ENCODE peak calls at places on chromosomes 16 and 17, in four cellular contexts. One of them, this sample, is unnamed.

GRCh38 chr17:16465861-16466338 is 26.1 kb downstream of the LRRC75A start:
- DNase-seq in GM12891: no peak
- DNase-seq in naive thymus-derived CD8-positive, alpha-beta T cell: no peak
- DNase-seq in left colon: peak
- DNase-seq in this sample: no peak

GRCh38 chr16:75566889-75567255 is 693 bp downstream of the GABARAPL2 start:
- DNase-seq in left colon: peak
- DNase-seq in naive thymus-derived CD8-positive, alpha-beta T cell: no peak
- DNase-seq in GM12891: no peak
- DNase-seq in this sample: no peak

GRCh38 chr16:80806957-80807356 is 2.6 kb upstream of the CDYL2 start:
- DNase-seq in left colon: no peak
- DNase-seq in GM12891: no peak
- DNase-seq in naive thymus-derived CD8-positive, alpha-beta T cell: peak
- DNase-seq in this sample: no peak

GRCh38 chr17:57603978-57604377 is 141.1 kb downstream of the CCDC182 start:
- DNase-seq in GM12891: no peak
- DNase-seq in left colon: peak
- DNase-seq in naive thymus-derived CD8-positive, alpha-beta T cell: peak
- DNase-seq in this sample: peak

GRCh38 chr16:24635900-24636610 is 93.4 kb upstream of the TNRC6A start:
- DNase-seq in naive thymus-derived CD8-positive, alpha-beta T cell: no peak
- DNase-seq in left colon: peak
- DNase-seq in GM12891: no peak
- DNase-seq in this sample: no peak

GRCh38 chr17:5260542-5260941 is 21.5 kb upstream of the RABEP1 start:
- DNase-seq in left colon: no peak
- DNase-seq in GM12891: no peak
- DNase-seq in naive thymus-derived CD8-positive, alpha-beta T cell: no peak
- DNase-seq in this sample: no peak

GRCh38 chr16:67936124-67936875 is at the start of gene PSMB10:
- DNase-seq in left colon: peak
- DNase-seq in naive thymus-derived CD8-positive, alpha-beta T cell: no peak
- DNase-seq in GM12891: no peak
- DNase-seq in this sample: no peak

GRCh38 chr17:76670708-76671122 is 27.2 kb upstream of the ST6GALNAC1 start:
- DNase-seq in GM12891: no peak
- DNase-seq in naive thymus-derived CD8-positive, alpha-beta T cell: no peak
- DNase-seq in left colon: no peak
- DNase-seq in this sample: no peak

GRCh38 chr17:17954079-17954478 is 18.1 kb downstream of the TOM1L2 start:
- DNase-seq in GM12891: no peak
- DNase-seq in naive thymus-derived CD8-positive, alpha-beta T cell: no peak
- DNase-seq in left colon: no peak
- DNase-seq in this sample: no peak

GRCh38 chr17:61805399-61805798 is 57.9 kb downstream of the BRIP1 start:
- DNase-seq in GM12891: no peak
- DNase-seq in left colon: no peak
- DNase-seq in naive thymus-derived CD8-positive, alpha-beta T cell: no peak
- DNase-seq in this sample: no peak

GRCh38 chr17:9402590-9403199 is 172.9 kb downstream of the STX8 start:
- DNase-seq in GM12891: no peak
- DNase-seq in naive thymus-derived CD8-positive, alpha-beta T cell: no peak
- DNase-seq in left colon: peak
- DNase-seq in this sample: no peak

GRCh38 chr16:75566040-75566888 is at the start of gene GABARAPL2:
- DNase-seq in left colon: peak
- DNase-seq in GM12891: peak
- DNase-seq in naive thymus-derived CD8-positive, alpha-beta T cell: peak
- DNase-seq in this sample: peak

GRCh38 chr16:21117567-21117966 is 33.1 kb downstream of the DNAH3 start:
- DNase-seq in left colon: no peak
- DNase-seq in naive thymus-derived CD8-positive, alpha-beta T cell: no peak
- DNase-seq in GM12891: no peak
- DNase-seq in this sample: no peak

GRCh38 chr16:30764816-30765465 is 2.8 kb downstream of the RNF40 start:
- DNase-seq in GM12891: no peak
- DNase-seq in left colon: no peak
- DNase-seq in naive thymus-derived CD8-positive, alpha-beta T cell: no peak
- DNase-seq in this sample: no peak

GRCh38 chr17:49388692-49389513 is 25.8 kb downstream of the PHB1 start:
- DNase-seq in left colon: no peak
- DNase-seq in naive thymus-derived CD8-positive, alpha-beta T cell: no peak
- DNase-seq in GM12891: no peak
- DNase-seq in this sample: no peak

GRCh38 chr17:76560877-76561221 is 21.0 kb downstream of the PRCD start:
- DNase-seq in naive thymus-derived CD8-positive, alpha-beta T cell: no peak
- DNase-seq in left colon: no peak
- DNase-seq in GM12891: no peak
- DNase-seq in this sample: no peak

GRCh38 chr16:57109500-57110105 is 17.2 kb downstream of the CPNE2 start:
- DNase-seq in GM12891: no peak
- DNase-seq in naive thymus-derived CD8-positive, alpha-beta T cell: no peak
- DNase-seq in left colon: no peak
- DNase-seq in this sample: no peak

GRCh38 chr16:88050952-88051660 is 99.9 kb downstream of the BANP start:
- DNase-seq in naive thymus-derived CD8-positive, alpha-beta T cell: no peak
- DNase-seq in left colon: no peak
- DNase-seq in GM12891: no peak
- DNase-seq in this sample: no peak

GRCh38 chr17:63029520-63029919 is 63.5 kb downstream of the TANC2 start:
- DNase-seq in left colon: no peak
- DNase-seq in GM12891: no peak
- DNase-seq in naive thymus-derived CD8-positive, alpha-beta T cell: no peak
- DNase-seq in this sample: no peak

GRCh38 chr16:52569296-52569695 is 22.4 kb upstream of the TOX3 start:
- DNase-seq in left colon: no peak
- DNase-seq in naive thymus-derived CD8-positive, alpha-beta T cell: no peak
- DNase-seq in GM12891: no peak
- DNase-seq in this sample: no peak

GRCh38 chr17:82463391-82463790 is 4.8 kb downstream of the NARF start:
- DNase-seq in naive thymus-derived CD8-positive, alpha-beta T cell: no peak
- DNase-seq in left colon: no peak
- DNase-seq in GM12891: no peak
- DNase-seq in this sample: no peak

GRCh38 chr17:7655541-7655840 is 4.8 kb downstream of the ATP1B2 start:
- DNase-seq in naive thymus-derived CD8-positive, alpha-beta T cell: no peak
- DNase-seq in left colon: no peak
- DNase-seq in GM12891: no peak
- DNase-seq in this sample: peak

GRCh38 chr17:63488851-63489250 is 12.0 kb downstream of the ACE start:
- DNase-seq in naive thymus-derived CD8-positive, alpha-beta T cell: no peak
- DNase-seq in left colon: no peak
- DNase-seq in GM12891: no peak
- DNase-seq in this sample: no peak

GRCh38 chr17:38464723-38465419 is 36.6 kb downstream of the ARHGAP23 start:
- DNase-seq in GM12891: no peak
- DNase-seq in left colon: peak
- DNase-seq in naive thymus-derived CD8-positive, alpha-beta T cell: no peak
- DNase-seq in this sample: no peak

GRCh38 chr16:29810699-29811169 is 1.3 kb upstream of the PRRT2 start:
- DNase-seq in GM12891: no peak
- DNase-seq in naive thymus-derived CD8-positive, alpha-beta T cell: no peak
- DNase-seq in left colon: no peak
- DNase-seq in this sample: no peak

GRCh38 chr16:85627102-85627834 is 14.1 kb downstream of the GSE1 start:
- DNase-seq in left colon: no peak
- DNase-seq in naive thymus-derived CD8-positive, alpha-beta T cell: no peak
- DNase-seq in GM12891: no peak
- DNase-seq in this sample: no peak

GRCh38 chr17:27376637-27377547 is 79.4 kb upstream of the KSR1 start:
- DNase-seq in GM12891: no peak
- DNase-seq in left colon: no peak
- DNase-seq in naive thymus-derived CD8-positive, alpha-beta T cell: no peak
- DNase-seq in this sample: no peak

GRCh38 chr17:63495471-63495870 is 18.6 kb downstream of the ACE start:
- DNase-seq in naive thymus-derived CD8-positive, alpha-beta T cell: no peak
- DNase-seq in GM12891: no peak
- DNase-seq in left colon: no peak
- DNase-seq in this sample: no peak

GRCh38 chr17:49327835-49328784 is 33.9 kb downstream of the ZNF652 start:
- DNase-seq in GM12891: no peak
- DNase-seq in naive thymus-derived CD8-positive, alpha-beta T cell: no peak
- DNase-seq in left colon: no peak
- DNase-seq in this sample: peak

GRCh38 chr17:74659898-74660297 is 36.4 kb upstream of the CD300E start:
- DNase-seq in left colon: no peak
- DNase-seq in GM12891: no peak
- DNase-seq in naive thymus-derived CD8-positive, alpha-beta T cell: no peak
- DNase-seq in this sample: no peak

GRCh38 chr17:82107341-82107860 is 9.4 kb upstream of the FASN start:
- DNase-seq in GM12891: no peak
- DNase-seq in left colon: no peak
- DNase-seq in naive thymus-derived CD8-positive, alpha-beta T cell: no peak
- DNase-seq in this sample: no peak

GRCh38 chr16:19680972-19681371 is 37.1 kb downstream of the KNOP1 start:
- DNase-seq in left colon: no peak
- DNase-seq in GM12891: no peak
- DNase-seq in naive thymus-derived CD8-positive, alpha-beta T cell: no peak
- DNase-seq in this sample: no peak

GRCh38 chr16:77459534-77460412 is 24.9 kb upstream of the ADAMTS18 start:
- DNase-seq in left colon: no peak
- DNase-seq in GM12891: no peak
- DNase-seq in naive thymus-derived CD8-positive, alpha-beta T cell: no peak
- DNase-seq in this sample: no peak

GRCh38 chr17:41404024-41404651 is 6.7 kb upstream of the KRT31 start:
- DNase-seq in naive thymus-derived CD8-positive, alpha-beta T cell: no peak
- DNase-seq in left colon: no peak
- DNase-seq in GM12891: no peak
- DNase-seq in this sample: no peak

GRCh38 chr17:9473716-9474115 is 101.9 kb downstream of the STX8 start:
- DNase-seq in GM12891: no peak
- DNase-seq in left colon: no peak
- DNase-seq in naive thymus-derived CD8-positive, alpha-beta T cell: no peak
- DNase-seq in this sample: no peak

GRCh38 chr16:2904922-2905240 is 6.8 kb upstream of the FLYWCH1 start:
- DNase-seq in naive thymus-derived CD8-positive, alpha-beta T cell: no peak
- DNase-seq in left colon: no peak
- DNase-seq in GM12891: no peak
- DNase-seq in this sample: peak

GRCh38 chr16:75627856-75628255 is 4.8 kb upstream of the ADAT1 start:
- DNase-seq in GM12891: no peak
- DNase-seq in naive thymus-derived CD8-positive, alpha-beta T cell: no peak
- DNase-seq in left colon: no peak
- DNase-seq in this sample: no peak

GRCh38 chr17:42279776-42280630 is 3.8 kb upstream of the STAT5B start:
- DNase-seq in left colon: no peak
- DNase-seq in GM12891: no peak
- DNase-seq in naive thymus-derived CD8-positive, alpha-beta T cell: no peak
- DNase-seq in this sample: no peak

GRCh38 chr17:65177901-65178300 is 40.7 kb downstream of the RGS9 start:
- DNase-seq in naive thymus-derived CD8-positive, alpha-beta T cell: no peak
- DNase-seq in left colon: no peak
- DNase-seq in GM12891: no peak
- DNase-seq in this sample: no peak

This sample was measured in memory B cell.